ENCODE peak calls at places on chromosomes 13 and 19, in ten cellular contexts. One of them, this sample, is unnamed.

GRCh38 chr13:106213028-106213427 is 322.4 kb downstream of the EFNB2 start:
- DNase-seq in A673: no peak
- DNase-seq in BJ: no peak
- DNase-seq in kidney: no peak
- DNase-seq in dorsolateral prefrontal cortex: no peak
- DNase-seq in A549: no peak
- DNase-seq in psoas muscle: no peak
- DNase-seq in fibroblast of mammary gland: no peak
- DNase-seq in IMR-90: no peak
- DNase-seq in prostate gland: no peak
- DNase-seq in this sample: no peak

GRCh38 chr19:41238244-41238643 is 19.2 kb downstream of the AXL start:
- DNase-seq in A673: no peak
- DNase-seq in BJ: no peak
- DNase-seq in kidney: no peak
- DNase-seq in dorsolateral prefrontal cortex: no peak
- DNase-seq in A549: no peak
- DNase-seq in psoas muscle: no peak
- DNase-seq in fibroblast of mammary gland: no peak
- DNase-seq in IMR-90: no peak
- DNase-seq in prostate gland: no peak
- DNase-seq in this sample: no peak

GRCh38 chr19:32405431-32406160 is at the start of gene DPY19L3:
- DNase-seq in A673: peak
- DNase-seq in BJ: peak
- DNase-seq in kidney: peak
- DNase-seq in dorsolateral prefrontal cortex: peak
- DNase-seq in A549: peak
- DNase-seq in psoas muscle: peak
- DNase-seq in fibroblast of mammary gland: peak
- DNase-seq in IMR-90: peak
- DNase-seq in prostate gland: peak
- DNase-seq in this sample: peak

GRCh38 chr19:10612515-10613119 is 12.7 kb upstream of the SLC44A2 start:
- DNase-seq in A673: no peak
- DNase-seq in BJ: no peak
- DNase-seq in kidney: peak
- DNase-seq in dorsolateral prefrontal cortex: peak
- DNase-seq in A549: no peak
- DNase-seq in psoas muscle: peak
- DNase-seq in fibroblast of mammary gland: no peak
- DNase-seq in IMR-90: no peak
- DNase-seq in prostate gland: peak
- DNase-seq in this sample: peak

GRCh38 chr19:32971012-32971595 is 654 bp downstream of the CEP89 start:
- DNase-seq in A673: no peak
- DNase-seq in BJ: no peak
- DNase-seq in kidney: peak
- DNase-seq in dorsolateral prefrontal cortex: no peak
- DNase-seq in A549: no peak
- DNase-seq in psoas muscle: no peak
- DNase-seq in fibroblast of mammary gland: no peak
- DNase-seq in IMR-90: no peak
- DNase-seq in prostate gland: no peak
- DNase-seq in this sample: no peak

GRCh38 chr13:99978781-99979452 is 2.7 kb upstream of the ZIC2 start:
- DNase-seq in A673: no peak
- DNase-seq in BJ: no peak
- DNase-seq in kidney: no peak
- DNase-seq in dorsolateral prefrontal cortex: no peak
- DNase-seq in A549: no peak
- DNase-seq in psoas muscle: no peak
- DNase-seq in fibroblast of mammary gland: no peak
- DNase-seq in IMR-90: no peak
- DNase-seq in prostate gland: no peak
- DNase-seq in this sample: no peak

GRCh38 chr13:25276748-25277147 is 10.5 kb downstream of the MTMR6 start:
- DNase-seq in A673: no peak
- DNase-seq in BJ: no peak
- DNase-seq in kidney: no peak
- DNase-seq in dorsolateral prefrontal cortex: no peak
- DNase-seq in A549: no peak
- DNase-seq in psoas muscle: no peak
- DNase-seq in fibroblast of mammary gland: peak
- DNase-seq in IMR-90: peak
- DNase-seq in prostate gland: no peak
- DNase-seq in this sample: no peak

GRCh38 chr19:37893845-37894575 is 12.4 kb downstream of the WDR87 start:
- DNase-seq in A673: no peak
- DNase-seq in BJ: no peak
- DNase-seq in kidney: no peak
- DNase-seq in dorsolateral prefrontal cortex: no peak
- DNase-seq in A549: no peak
- DNase-seq in psoas muscle: no peak
- DNase-seq in fibroblast of mammary gland: no peak
- DNase-seq in IMR-90: no peak
- DNase-seq in prostate gland: no peak
- DNase-seq in this sample: no peak

GRCh38 chr13:23778879-23779278 is 110.3 kb downstream of the MIPEP start:
- DNase-seq in A673: no peak
- DNase-seq in BJ: no peak
- DNase-seq in kidney: no peak
- DNase-seq in dorsolateral prefrontal cortex: no peak
- DNase-seq in A549: no peak
- DNase-seq in psoas muscle: no peak
- DNase-seq in fibroblast of mammary gland: peak
- DNase-seq in IMR-90: peak
- DNase-seq in prostate gland: no peak
- DNase-seq in this sample: no peak

GRCh38 chr13:23776698-23777570 is 112.3 kb downstream of the MIPEP start:
- DNase-seq in A673: no peak
- DNase-seq in BJ: no peak
- DNase-seq in kidney: no peak
- DNase-seq in dorsolateral prefrontal cortex: no peak
- DNase-seq in A549: no peak
- DNase-seq in psoas muscle: no peak
- DNase-seq in fibroblast of mammary gland: no peak
- DNase-seq in IMR-90: no peak
- DNase-seq in prostate gland: no peak
- DNase-seq in this sample: no peak

GRCh38 chr13:23777571-23777870 is 111.7 kb downstream of the MIPEP start:
- DNase-seq in A673: no peak
- DNase-seq in BJ: no peak
- DNase-seq in kidney: no peak
- DNase-seq in dorsolateral prefrontal cortex: no peak
- DNase-seq in A549: no peak
- DNase-seq in psoas muscle: no peak
- DNase-seq in fibroblast of mammary gland: no peak
- DNase-seq in IMR-90: no peak
- DNase-seq in prostate gland: no peak
- DNase-seq in this sample: no peak

GRCh38 chr13:23772717-23773116 is 116.5 kb downstream of the MIPEP start:
- DNase-seq in A673: no peak
- DNase-seq in BJ: no peak
- DNase-seq in kidney: no peak
- DNase-seq in dorsolateral prefrontal cortex: no peak
- DNase-seq in A549: no peak
- DNase-seq in psoas muscle: no peak
- DNase-seq in fibroblast of mammary gland: no peak
- DNase-seq in IMR-90: no peak
- DNase-seq in prostate gland: no peak
- DNase-seq in this sample: no peak

DNA sequence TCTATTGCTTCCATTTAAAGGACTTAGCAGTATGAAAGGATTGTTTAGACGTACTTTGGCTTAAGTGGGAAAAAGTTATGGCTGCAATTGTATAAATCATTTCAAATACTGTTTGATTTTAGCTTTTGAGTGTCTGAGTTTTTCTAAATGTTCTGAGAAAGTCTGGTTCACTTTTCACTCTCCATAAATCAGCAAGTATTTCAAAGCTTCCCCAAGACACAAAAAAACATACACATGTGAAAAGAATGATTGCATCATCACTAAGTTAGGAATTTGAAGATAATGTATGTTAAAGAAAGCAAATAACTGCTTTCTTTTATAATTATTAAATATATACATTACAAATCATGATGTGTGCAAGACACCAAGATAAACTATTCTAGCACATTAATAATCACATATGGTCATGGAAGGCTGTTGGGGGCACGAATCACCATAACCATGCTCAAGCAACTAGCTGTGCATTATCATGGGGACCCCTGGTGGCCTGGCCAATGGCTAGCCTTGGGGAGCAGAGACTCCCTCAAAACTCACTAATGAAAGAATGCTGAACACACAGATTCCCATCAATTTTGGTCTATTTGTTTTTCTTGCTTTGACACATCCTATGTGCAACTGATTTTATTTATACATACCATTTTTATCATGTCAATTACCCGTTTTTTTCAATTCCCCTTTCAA is 111.1 kb downstream of the MIPEP start:
- DNase-seq in A673: no peak
- DNase-seq in BJ: no peak
- DNase-seq in kidney: no peak
- DNase-seq in dorsolateral prefrontal cortex: no peak
- DNase-seq in A549: no peak
- DNase-seq in psoas muscle: no peak
- DNase-seq in fibroblast of mammary gland: peak
- DNase-seq in IMR-90: peak
- DNase-seq in prostate gland: no peak
- DNase-seq in this sample: no peak
- TF ChIP-seq CTCF in A673: no peak
- TF ChIP-seq CTCF in BJ: peak
- TF ChIP-seq CTCF in kidney: no peak
- TF ChIP-seq CTCF in dorsolateral prefrontal cortex: peak
- TF ChIP-seq CTCF in A549: no peak
- TF ChIP-seq CTCF in psoas muscle: no peak
- TF ChIP-seq CTCF in fibroblast of mammary gland: peak
- TF ChIP-seq CTCF in IMR-90: peak
- TF ChIP-seq CTCF in prostate gland: no peak
- TF ChIP-seq CTCF in this sample: no peak

DNA sequence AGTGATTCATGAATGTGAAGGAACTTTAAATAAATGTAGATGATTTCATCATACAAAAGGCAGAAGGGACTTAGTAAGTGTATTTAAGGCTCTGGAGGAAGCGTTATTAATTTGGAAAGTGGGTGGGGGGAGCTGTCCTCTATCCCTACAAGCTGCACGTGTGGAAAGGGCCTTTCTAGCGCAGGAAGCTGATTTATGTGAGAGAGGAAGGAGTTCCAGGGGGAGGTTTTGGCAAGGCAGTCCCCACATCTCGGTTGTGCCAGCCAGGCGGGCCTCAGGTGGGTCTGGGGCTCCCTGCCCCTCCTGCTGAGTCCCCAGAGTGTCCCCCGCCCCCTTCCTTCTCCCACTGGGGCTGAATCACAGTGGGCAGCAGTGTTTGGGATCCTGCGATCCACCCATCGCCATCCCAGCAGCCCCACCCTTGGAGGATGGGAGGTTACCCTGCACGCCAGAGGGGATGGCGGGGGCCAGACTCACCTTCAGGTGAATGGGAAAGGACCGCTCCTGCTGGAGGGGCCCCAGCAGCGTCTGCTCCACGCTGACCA is 709 bp downstream of the DLEU7 start:
- DNase-seq in A673: no peak
- DNase-seq in BJ: no peak
- DNase-seq in kidney: no peak
- DNase-seq in dorsolateral prefrontal cortex: no peak
- DNase-seq in A549: no peak
- DNase-seq in psoas muscle: no peak
- DNase-seq in fibroblast of mammary gland: no peak
- DNase-seq in IMR-90: no peak
- DNase-seq in prostate gland: no peak
- DNase-seq in this sample: no peak
- H3K4me3 ChIP-seq in A673: no peak
- H3K4me3 ChIP-seq in BJ: no peak
- H3K4me3 ChIP-seq in kidney: no peak
- H3K4me3 ChIP-seq in dorsolateral prefrontal cortex: peak
- H3K4me3 ChIP-seq in A549: no peak
- H3K4me3 ChIP-seq in psoas muscle: peak
- H3K4me3 ChIP-seq in fibroblast of mammary gland: no peak
- H3K4me3 ChIP-seq in IMR-90: no peak
- H3K4me3 ChIP-seq in prostate gland: peak
- H3K4me3 ChIP-seq in this sample: no peak

GRCh38 chr19:42546831-42547500 is 18.7 kb upstream of the CEACAM1 start:
- DNase-seq in A673: no peak
- DNase-seq in BJ: no peak
- DNase-seq in kidney: no peak
- DNase-seq in dorsolateral prefrontal cortex: no peak
- DNase-seq in A549: no peak
- DNase-seq in psoas muscle: no peak
- DNase-seq in fibroblast of mammary gland: no peak
- DNase-seq in IMR-90: no peak
- DNase-seq in prostate gland: no peak
- DNase-seq in this sample: no peak

GRCh38 chr19:42548545-42548944 is 20.3 kb upstream of the CEACAM1 start:
- DNase-seq in A673: no peak
- DNase-seq in BJ: no peak
- DNase-seq in kidney: no peak
- DNase-seq in dorsolateral prefrontal cortex: no peak
- DNase-seq in A549: no peak
- DNase-seq in psoas muscle: no peak
- DNase-seq in fibroblast of mammary gland: no peak
- DNase-seq in IMR-90: no peak
- DNase-seq in prostate gland: no peak
- DNase-seq in this sample: no peak

GRCh38 chr19:42552086-42553065 is 24.1 kb upstream of the CEACAM1 start:
- DNase-seq in A673: no peak
- DNase-seq in BJ: no peak
- DNase-seq in kidney: no peak
- DNase-seq in dorsolateral prefrontal cortex: no peak
- DNase-seq in A549: no peak
- DNase-seq in psoas muscle: no peak
- DNase-seq in fibroblast of mammary gland: no peak
- DNase-seq in IMR-90: no peak
- DNase-seq in prostate gland: no peak
- DNase-seq in this sample: no peak

GRCh38 chr19:42544146-42544545 is 15.9 kb upstream of the CEACAM1 start:
- DNase-seq in A673: no peak
- DNase-seq in BJ: no peak
- DNase-seq in kidney: no peak
- DNase-seq in dorsolateral prefrontal cortex: no peak
- DNase-seq in A549: no peak
- DNase-seq in psoas muscle: no peak
- DNase-seq in fibroblast of mammary gland: no peak
- DNase-seq in IMR-90: no peak
- DNase-seq in prostate gland: no peak
- DNase-seq in this sample: no peak

GRCh38 chr19:42547927-42548326 is 19.6 kb upstream of the CEACAM1 start:
- DNase-seq in A673: no peak
- DNase-seq in BJ: no peak
- DNase-seq in kidney: no peak
- DNase-seq in dorsolateral prefrontal cortex: no peak
- DNase-seq in A549: no peak
- DNase-seq in psoas muscle: no peak
- DNase-seq in fibroblast of mammary gland: no peak
- DNase-seq in IMR-90: no peak
- DNase-seq in prostate gland: no peak
- DNase-seq in this sample: no peak
- TF ChIP-seq CTCF in A673: no peak
- TF ChIP-seq CTCF in BJ: no peak
- TF ChIP-seq CTCF in kidney: no peak
- TF ChIP-seq CTCF in dorsolateral prefrontal cortex: no peak
- TF ChIP-seq CTCF in A549: no peak
- TF ChIP-seq CTCF in psoas muscle: no peak
- TF ChIP-seq CTCF in fibroblast of mammary gland: no peak
- TF ChIP-seq CTCF in IMR-90: no peak
- TF ChIP-seq CTCF in prostate gland: no peak
- TF ChIP-seq CTCF in this sample: no peak

GRCh38 chr19:45643024-45643926 is 4.1 kb upstream of the EML2 start:
- DNase-seq in A673: peak
- DNase-seq in BJ: no peak
- DNase-seq in kidney: peak
- DNase-seq in dorsolateral prefrontal cortex: peak
- DNase-seq in A549: peak
- DNase-seq in psoas muscle: peak
- DNase-seq in fibroblast of mammary gland: peak
- DNase-seq in IMR-90: peak
- DNase-seq in prostate gland: peak
- DNase-seq in this sample: peak
- H3K4me3 ChIP-seq in A673: peak
- H3K4me3 ChIP-seq in BJ: no peak
- H3K4me3 ChIP-seq in kidney: no peak
- H3K4me3 ChIP-seq in dorsolateral prefrontal cortex: peak
- H3K4me3 ChIP-seq in A549: peak
- H3K4me3 ChIP-seq in psoas muscle: no peak
- H3K4me3 ChIP-seq in fibroblast of mammary gland: no peak
- H3K4me3 ChIP-seq in IMR-90: no peak
- H3K4me3 ChIP-seq in prostate gland: no peak
- H3K4me3 ChIP-seq in this sample: no peak